ENCODE peak calls at places on chromosomes 6 and 20, in five cellular contexts. T is mesenchymal stem cell, Q is H1, C is H9, J is trophoblast cell. W is an unnamed sample. For H3K4me1, the result is how much of the 10 kb centered on the place peaks cover.

GRCh38 chr6:42279144-42279781 is 61.6 kb upstream of the MRPS10 start:
- DNase-seq in Q (no peak), C (no peak), T (no peak), J (no peak), W (no peak)

GRCh38 chr6:160238786-160239751 is 19.6 kb downstream of the SLC22A2 start:
- DNase-seq in J (peak), C (no peak), T (no peak), Q (peak), W (no peak)

GRCh38 chr6:131640576-131640975 is 3.5 kb downstream of the ENPP3 start:
- DNase-seq in Q (no peak), T (no peak), C (no peak), J (no peak), W (no peak)

GRCh38 chr6:170462366-170463020 is 90.6 kb downstream of the PSMB1 start:
- DNase-seq in Q (no peak), C (no peak), T (no peak), J (no peak), W (no peak)

GRCh38 chr6:26136321-26136720 is 49.1 kb downstream of the HFE start:
- DNase-seq in Q (no peak), C (no peak), T (no peak), J (no peak), W (no peak)

GRCh38 chr20:63873477-63873971 is 8.5 kb downstream of the TPD52L2 start:
- DNase-seq in Q (no peak), C (no peak), T (peak), J (no peak), W (no peak)

GRCh38 chr6:1110164-1110563 is 201.7 kb upstream of the FOXQ1 start:
- DNase-seq in J (no peak), Q (peak), C (no peak), T (no peak), W (no peak)

GRCh38 chr20:831956-832355 is 1.6 kb upstream of the FAM110A start:
- DNase-seq in Q (no peak), T (no peak), J (peak), C (no peak), W (no peak)

GRCh38 chr6:88695936-88696335 is 267.5 kb downstream of the RNGTT start:
- DNase-seq in Q (no peak), J (no peak), T (no peak), C (no peak), W (no peak)

GRCh38 chr20:31856516-31856915 is 11.1 kb upstream of the FOXS1 start:
- DNase-seq in C (no peak), T (no peak), J (no peak), Q (no peak), W (no peak)

GRCh38 chr20:42118001-42118400 is 499.8 kb upstream of the CHD6 start:
- DNase-seq in T (no peak), J (no peak), Q (no peak), C (no peak), W (no peak)

GRCh38 chr20:51422912-51423667 is 119.4 kb downstream of the NFATC2 start:
- DNase-seq in C (no peak), Q (no peak), J (no peak), T (no peak), W (no peak)

DNA sequence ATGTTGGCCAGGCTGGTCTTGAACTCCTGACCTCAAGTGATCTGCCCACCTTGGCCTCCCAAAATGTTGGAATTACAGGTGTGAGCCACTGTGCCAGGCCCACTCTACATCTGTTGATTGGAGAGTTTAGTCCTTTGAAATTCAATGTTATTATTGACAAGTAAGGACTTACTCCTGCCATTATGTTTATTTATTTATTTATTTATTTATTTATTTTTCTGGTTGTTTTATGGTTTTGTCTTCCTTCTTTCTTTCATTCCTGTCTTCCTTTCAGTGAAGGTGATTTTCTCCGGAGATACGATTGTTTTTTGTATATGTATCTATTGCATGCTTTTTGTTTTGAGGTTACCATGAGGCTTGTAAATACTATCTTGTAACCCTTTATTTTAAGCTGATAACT is 602.6 kb downstream of the EPM2A start:
- DNase-seq in C (no peak), Q (no peak), J (no peak), T (no peak), W (no peak)
- H2BK12ac ChIP-seq in C (no peak), Q (no peak), J (no peak), T (no peak), W (no peak)

GRCh38 chr6:144063246-144063743 is 32.1 kb downstream of the SF3B5 start:
- DNase-seq in Q (no peak), C (peak), J (no peak), T (no peak), W (no peak)
- H3K9ac ChIP-seq in Q (no peak), C (no peak), J (no peak), T (peak), W (no peak)

GRCh38 chr6:93272201-93272600 is 147.2 kb downstream of the EPHA7 start:
- DNase-seq in Q (no peak), C (no peak), T (no peak), J (no peak), W (no peak)
- H3K4me1 ChIP-seq in Q (under half), C (under half), T (under half), J (under half), W (under half)

GRCh38 chr6:82878812-82879211 is 186.8 kb downstream of the UBE3D start:
- DNase-seq in J (no peak), C (no peak), Q (no peak), T (no peak), W (no peak)
- H2BK12ac ChIP-seq in J (no peak), C (no peak), Q (no peak), T (no peak), W (no peak)

GRCh38 chr6:158654498-158654897 is 4.6 kb downstream of the SYTL3 start:
- DNase-seq in C (no peak), J (peak), Q (no peak), T (peak), W (no peak)
- H3K9ac ChIP-seq in C (no peak), J (no peak), Q (no peak), T (peak), W (peak)